ENCODE peak calls at places on chromosome 18, in eight cellular contexts. J is SK-N-MC, R is A549, E is mesendoderm, M is IMR-90, Q is AG09309, K is GM23248, S is fibroblast of mammary gland. Z is an unnamed sample.

GRCh38 chr18:12657048-12657848 is 659 bp downstream of the SPIRE1 start:
- DNase-seq in J (no peak), R (peak), E (peak), M (peak), Q (no peak), K (peak), S (peak), Z (peak)

GRCh38 chr18:31598021-31598805 is 6.5 kb downstream of the TTR start:
- DNase-seq in J (no peak), R (no peak), E (no peak), M (no peak), Q (no peak), K (peak), S (no peak), Z (no peak)

GRCh38 chr18:54149078-54149697 is 75.3 kb downstream of the MBD2 start:
- DNase-seq in J (no peak), R (peak), E (peak), M (peak), Q (peak), K (peak), S (peak), Z (peak)

GRCh38 chr18:68608861-68609465 is 105.9 kb downstream of the TMX3 start:
- DNase-seq in J (no peak), R (no peak), E (no peak), M (no peak), Q (no peak), K (no peak), S (no peak), Z (no peak)

GRCh38 chr18:33841221-33841967 is 263.4 kb downstream of the ASXL3 start:
- DNase-seq in J (no peak), R (no peak), E (peak), M (no peak), Q (no peak), K (no peak), S (no peak), Z (no peak)

GRCh38 chr18:76460482-76460881 is 34.6 kb downstream of the ZNF516 start:
- DNase-seq in J (no peak), R (no peak), E (no peak), M (peak), Q (no peak), K (peak), S (peak), Z (no peak)

GRCh38 chr18:58385472-58385871 is 243.4 kb downstream of the ALPK2 start:
- DNase-seq in J (no peak), R (no peak), E (no peak), M (no peak), Q (no peak), K (no peak), S (no peak), Z (no peak)

GRCh38 chr18:45687617-45688016 is 36.4 kb upstream of the SLC14A1 start:
- DNase-seq in J (no peak), R (no peak), E (no peak), M (no peak), Q (no peak), K (peak), S (no peak), Z (no peak)

GRCh38 chr18:64134044-64134757 is 14.7 kb downstream of the LINC00305 start:
- DNase-seq in J (no peak), R (no peak), E (peak), M (no peak), Q (no peak), K (peak), S (no peak), Z (no peak)

GRCh38 chr18:5943514-5943913 is 48.2 kb upstream of the TMEM200C start:
- DNase-seq in J (peak), R (no peak), E (no peak), M (peak), Q (no peak), K (no peak), S (no peak), Z (no peak)

GRCh38 chr18:50812834-50813233 is 7.0 kb downstream of the MRO start:
- DNase-seq in J (no peak), R (no peak), E (no peak), M (no peak), Q (no peak), K (no peak), S (no peak), Z (no peak)

GRCh38 chr18:7034924-7035323 is 82.7 kb downstream of the LAMA1 start:
- DNase-seq in J (no peak), R (no peak), E (no peak), M (no peak), Q (no peak), K (no peak), S (no peak), Z (no peak)

GRCh38 chr18:32919799-32920198 is 147.0 kb upstream of the KLHL14 start:
- DNase-seq in J (no peak), R (no peak), E (peak), M (no peak), Q (no peak), K (peak), S (peak), Z (no peak)

GRCh38 chr18:74175658-74176057 is 27.3 kb downstream of the TIMM21 start:
- DNase-seq in J (no peak), R (no peak), E (no peak), M (no peak), Q (no peak), K (no peak), S (no peak), Z (no peak)

GRCh38 chr18:24704921-24705620 is 244.6 kb downstream of the HRH4 start:
- DNase-seq in J (no peak), R (no peak), E (no peak), M (peak), Q (peak), K (peak), S (peak), Z (no peak)

GRCh38 chr18:21703241-21703820 is 1.2 kb downstream of the ABHD3 start:
- DNase-seq in J (no peak), R (peak), E (peak), M (peak), Q (no peak), K (no peak), S (no peak), Z (no peak)

GRCh38 chr18:48992791-48993555 is 42.2 kb upstream of the SMAD7 start:
- DNase-seq in J (no peak), R (no peak), E (peak), M (no peak), Q (no peak), K (no peak), S (no peak), Z (peak)

DNA sequence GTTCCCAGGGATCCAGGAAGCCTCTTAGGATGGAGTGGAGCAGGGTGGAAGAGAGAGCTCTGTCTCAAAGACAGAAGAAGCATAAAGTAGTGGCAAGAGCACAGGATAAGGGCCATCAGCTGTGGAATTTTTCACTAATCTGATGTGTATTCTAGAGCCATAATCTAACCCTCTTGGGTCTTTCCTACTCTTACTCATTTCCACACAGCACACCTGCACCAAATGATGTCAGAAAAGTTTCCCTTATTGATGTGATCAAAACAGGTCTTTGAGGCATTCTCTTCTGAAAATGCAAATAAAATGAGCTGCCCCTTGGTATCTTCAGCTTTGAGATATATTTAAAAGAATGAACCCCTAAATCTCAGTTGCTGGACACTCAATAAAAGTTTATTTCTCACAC is 415.1 kb upstream of the CHST9 start:
- DNase-seq in J (no peak), R (no peak), E (no peak), M (no peak), Q (no peak), K (no peak), S (no peak), Z (no peak)
- H3K4me3 ChIP-seq in J (no peak), R (no peak), E (no peak), M (no peak), Q (no peak), K (no peak), S (no peak), Z (no peak)

DNA sequence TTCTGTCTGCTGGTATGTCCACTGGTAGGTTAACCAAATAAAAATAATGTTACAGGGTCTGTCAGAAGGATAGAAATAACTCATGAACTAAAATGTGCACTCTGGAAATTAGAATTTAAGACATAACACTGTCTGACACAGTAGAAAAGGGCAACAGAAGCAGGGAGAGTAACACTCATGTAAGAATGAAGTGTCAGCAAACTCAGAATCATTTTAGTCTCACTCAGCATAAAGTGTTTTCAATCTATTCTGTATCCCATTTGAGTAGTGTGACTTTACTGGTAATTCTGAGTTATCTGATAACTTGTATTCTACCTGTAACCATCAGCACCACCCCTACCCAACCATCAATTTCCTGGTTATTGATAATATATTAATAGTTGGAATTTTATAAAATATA is 68.3 kb downstream of the PIAS2 start:
- DNase-seq in J (no peak), R (no peak), E (no peak), M (no peak), Q (no peak), K (no peak), S (no peak), Z (no peak)
- H3K4me3 ChIP-seq in J (no peak), R (no peak), E (no peak), M (no peak), Q (no peak), K (no peak), S (no peak), Z (no peak)

GRCh38 chr18:28834889-28835288 is 658.0 kb upstream of the CDH2 start:
- DNase-seq in J (no peak), R (peak), E (no peak), M (peak), Q (peak), K (peak), S (peak), Z (no peak)
- H3K4me3 ChIP-seq in J (no peak), R (no peak), E (no peak), M (no peak), Q (no peak), K (no peak), S (no peak), Z (no peak)

GRCh38 chr18:8770655-8771054 is 65.3 kb downstream of the MTCL1 start:
- DNase-seq in J (no peak), R (no peak), E (no peak), M (no peak), Q (no peak), K (no peak), S (no peak), Z (no peak)

GRCh38 chr18:8766576-8767253 is 61.4 kb downstream of the MTCL1 start:
- DNase-seq in J (peak), R (no peak), E (peak), M (no peak), Q (no peak), K (no peak), S (no peak), Z (no peak)

GRCh38 chr18:8767356-8767755 is 62.0 kb downstream of the MTCL1 start:
- DNase-seq in J (no peak), R (no peak), E (no peak), M (no peak), Q (no peak), K (no peak), S (no peak), Z (no peak)

GRCh38 chr18:8771930-8772329 is 66.6 kb downstream of the MTCL1 start:
- DNase-seq in J (no peak), R (no peak), E (no peak), M (no peak), Q (no peak), K (peak), S (peak), Z (no peak)

DNA sequence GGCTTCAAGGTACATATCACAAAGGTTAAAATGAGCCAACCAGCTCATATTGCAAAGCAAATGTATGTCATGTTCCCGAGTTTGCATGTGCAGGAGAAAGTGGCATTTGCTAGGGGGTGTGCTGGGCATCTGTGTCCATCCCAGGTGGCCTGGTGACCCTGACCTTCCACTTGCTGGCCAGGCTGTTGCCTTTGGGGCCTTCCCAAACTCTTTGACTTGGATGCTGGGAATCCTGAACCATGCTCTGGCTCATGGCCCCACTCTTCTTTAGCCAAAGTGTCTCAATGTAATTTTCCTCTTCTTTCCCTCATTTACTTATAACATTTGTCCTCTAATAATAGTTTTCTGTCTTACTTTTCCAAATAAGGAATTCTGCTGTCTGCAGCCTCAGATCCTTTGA is 64.2 kb downstream of the MTCL1 start:
- DNase-seq in J (no peak), R (no peak), E (no peak), M (no peak), Q (no peak), K (no peak), S (no peak), Z (no peak)
- H3K4me3 ChIP-seq in J (no peak), R (no peak), E (no peak), M (no peak), Q (no peak), K (no peak), S (no peak), Z (no peak)